ENCODE peak calls at places on chromosomes 3 and 15, in eight cellular contexts. G is H54, E is ovary, R is Peyer's patch, Q is GM12892, M is A549, Y is K562, Z is stomach. H is an unnamed sample.

GRCh38 chr3:144053121-144053520 is 81.5 kb downstream of the DIPK2A start:
- DNase-seq in G (no peak), E (no peak), R (no peak), Q (no peak), M (no peak), Y (no peak), Z (no peak), H (no peak)

GRCh38 chr15:38635170-38635569 is 70.6 kb upstream of the RASGRP1 start:
- DNase-seq in G (no peak), E (no peak), R (no peak), Q (no peak), M (no peak), Y (no peak), Z (no peak), H (no peak)

GRCh38 chr3:162400697-162401096 is 904.1 kb downstream of the OTOL1 start:
- DNase-seq in G (no peak), E (no peak), R (no peak), Q (no peak), M (no peak), Y (no peak), Z (no peak), H (no peak)

GRCh38 chr15:36507458-36507857 is 72.0 kb upstream of the CDIN1 start:
- DNase-seq in G (no peak), E (no peak), R (no peak), Q (no peak), M (no peak), Y (no peak), Z (no peak), H (no peak)

GRCh38 chr15:40693904-40694705 is 869 bp upstream of the RAD51 start:
- DNase-seq in G (no peak), E (peak; percentile 30), R (peak; percentile 41), Q (peak; percentile 76), M (no peak), Y (peak; percentile 29), Z (no peak), H (peak; percentile 45)

GRCh38 chr3:59191651-59192050 is 141.8 kb upstream of the CFAP20DC start:
- DNase-seq in G (no peak), E (no peak), R (no peak), Q (no peak), M (no peak), Y (no peak), Z (no peak), H (no peak)

GRCh38 chr15:99430881-99431401 is 134.8 kb upstream of the MEF2A start:
- DNase-seq in G (no peak), E (peak; percentile 9), R (no peak), Q (no peak), M (no peak), Y (no peak), Z (no peak), H (no peak)

GRCh38 chr15:65832549-65833364 is 36.5 kb upstream of the RAB11A start:
- DNase-seq in G (peak; percentile 62), E (peak; percentile 78), R (peak; percentile 45), Q (no peak), M (peak; percentile 99), Y (peak; percentile 83), Z (peak; percentile 89), H (peak; percentile 70)

GRCh38 chr15:78635346-78635745 is 5.7 kb downstream of the CHRNB4 start:
- DNase-seq in G (no peak), E (no peak), R (no peak), Q (no peak), M (no peak), Y (no peak), Z (no peak), H (no peak)

GRCh38 chr3:126515066-126515706 is 2.4 kb downstream of the UROC1 start:
- DNase-seq in G (no peak), E (no peak), R (no peak), Q (no peak), M (no peak), Y (no peak), Z (no peak), H (no peak)

GRCh38 chr15:58565620-58566019 is 133.8 kb downstream of the LIPC start:
- DNase-seq in G (no peak), E (no peak), R (no peak), Q (no peak), M (no peak), Y (no peak), Z (no peak), H (no peak)

GRCh38 chr3:115989927-115990326 is 366.6 kb downstream of the GAP43 start:
- DNase-seq in G (no peak), E (no peak), R (no peak), Q (no peak), M (no peak), Y (no peak), Z (no peak), H (no peak)

GRCh38 chr3:188061133-188061532 is 92.8 kb upstream of the LPP start:
- DNase-seq in G (peak; percentile 49), E (no peak), R (peak; percentile 61), Q (no peak), M (peak; percentile 8), Y (peak; percentile 3), Z (no peak), H (no peak)

GRCh38 chr15:65916664-65917406 is 47.5 kb downstream of the RAB11A start:
- DNase-seq in G (peak; percentile 35), E (peak; percentile 70), R (peak; percentile 23), Q (peak; percentile 55), M (peak; percentile 82), Y (peak; percentile 66), Z (peak; percentile 71), H (peak; percentile 28)

GRCh38 chr15:66628976-66629723 is 63.4 kb upstream of the LCTL start:
- DNase-seq in G (no peak), E (no peak), R (no peak), Q (no peak), M (no peak), Y (peak; percentile 81), Z (no peak), H (peak; percentile 84)

GRCh38 chr15:36579792-36580431 is 486 bp downstream of the CDIN1 start:
- DNase-seq in G (no peak), E (no peak), R (peak; percentile 37), Q (no peak), M (no peak), Y (peak; percentile 61), Z (peak; percentile 27), H (no peak)

GRCh38 chr3:31077021-31077601 is 182.7 kb upstream of the GADL1 start:
- DNase-seq in G (peak; percentile 52), E (no peak), R (no peak), Q (no peak), M (peak; percentile 27), Y (peak; percentile 59), Z (no peak), H (no peak)

GRCh38 chr15:29299331-29299730 is 29.7 kb upstream of the NSMCE3 start:
- DNase-seq in G (no peak), E (no peak), R (no peak), Q (no peak), M (no peak), Y (no peak), Z (no peak), H (no peak)

GRCh38 chr15:101017041-101017754 is 98.0 kb downstream of the LRRK1 start:
- DNase-seq in G (no peak), E (no peak), R (no peak), Q (no peak), M (no peak), Y (peak; percentile 38), Z (no peak), H (no peak)

GRCh38 chr15:101014276-101014675 is 95.1 kb downstream of the LRRK1 start:
- DNase-seq in G (no peak), E (no peak), R (no peak), Q (no peak), M (no peak), Y (no peak), Z (no peak), H (no peak)

GRCh38 chr15:101016581-101016980 is 97.4 kb downstream of the LRRK1 start:
- DNase-seq in G (no peak), E (no peak), R (no peak), Q (no peak), M (no peak), Y (no peak), Z (no peak), H (no peak)

GRCh38 chr15:101013769-101014223 is 94.6 kb downstream of the LRRK1 start:
- DNase-seq in G (no peak), E (no peak), R (no peak), Q (no peak), M (no peak), Y (no peak), Z (no peak), H (no peak)

GRCh38 chr15:101014921-101015841 is 96.0 kb downstream of the LRRK1 start:
- DNase-seq in G (peak; percentile 54), E (peak; percentile 84), R (peak; percentile 59), Q (peak; percentile 64), M (peak; percentile 92), Y (peak; percentile 80), Z (peak; percentile 79), H (peak; percentile 51)
- TF ChIP-seq POLR2A in G (no peak), E (no peak), R (no peak), Q (no peak), M (no peak), Y (no peak), Z (no peak), H (no peak)

DNA sequence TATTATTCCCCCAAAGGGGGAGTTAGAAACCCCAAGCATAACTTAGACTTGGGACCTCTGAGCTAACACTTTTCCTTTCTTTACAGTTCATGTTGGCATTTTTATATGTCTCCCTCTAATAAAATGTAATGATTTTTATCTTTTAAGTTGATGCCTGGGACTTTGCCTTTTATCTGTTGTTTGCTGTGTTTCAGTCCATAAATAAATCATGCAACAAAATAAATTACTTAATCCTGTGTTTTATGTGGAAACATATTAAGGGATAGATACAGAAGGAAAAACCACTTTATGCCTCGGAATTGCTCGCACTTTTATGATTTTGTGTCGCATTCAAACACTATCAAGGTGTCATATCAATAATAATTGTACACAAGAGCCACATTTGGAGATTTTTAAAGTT is 93.7 kb upstream of the TBC1D5 start:
- DNase-seq in G (no peak), E (no peak), R (no peak), Q (no peak), M (no peak), Y (no peak), Z (no peak), H (no peak)
- TF ChIP-seq POLR2A in G (no peak), E (no peak), R (no peak), Q (no peak), M (no peak), Y (no peak), Z (no peak), H (no peak)

GRCh38 chr3:4741404-4742307 is 237.6 kb upstream of the BHLHE40 start:
- DNase-seq in G (peak; percentile 84), E (peak; percentile 75), R (no peak), Q (no peak), M (peak; percentile 92), Y (peak; percentile 95), Z (peak; percentile 65), H (peak; percentile 13)
- TF ChIP-seq POLR2A in G (no peak), E (peak; percentile 33), R (peak; percentile 24), Q (no peak), M (no peak), Y (peak; percentile 73), Z (no peak), H (no peak)

DNA sequence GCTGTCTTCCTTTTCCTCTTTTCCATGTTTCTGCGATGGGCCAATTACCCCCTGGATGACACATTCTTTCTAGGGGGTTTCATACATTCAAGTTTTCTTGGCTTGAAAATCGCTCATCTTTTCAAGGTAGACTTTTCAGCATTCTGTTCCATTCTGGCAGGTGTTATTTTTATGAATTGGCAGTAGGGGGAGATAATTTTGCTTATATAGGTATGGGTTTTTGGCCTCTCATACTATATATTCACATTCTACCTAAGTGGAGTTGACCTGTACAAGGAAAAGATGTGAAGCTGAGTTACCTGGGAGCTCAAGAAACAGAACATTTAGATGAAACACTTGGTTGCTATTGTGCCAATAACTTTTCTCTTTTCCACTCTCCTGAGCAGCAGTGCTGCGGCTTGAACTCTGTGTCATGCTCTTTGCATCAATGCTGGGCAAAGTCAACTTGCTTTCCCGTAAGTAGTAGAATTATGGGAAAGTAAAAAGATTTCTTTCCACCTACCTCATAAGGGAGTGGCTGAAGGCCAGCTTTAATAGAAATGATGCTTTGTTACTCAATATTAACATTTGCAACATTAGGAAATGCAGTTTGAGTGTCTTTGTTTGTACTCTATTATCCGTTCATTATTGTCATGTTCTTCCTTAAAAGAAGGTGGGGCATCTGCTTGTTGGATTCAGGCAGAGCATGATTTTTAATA is 27.9 kb upstream of the MFSD1 start:
- DNase-seq in G (no peak), E (no peak), R (no peak), Q (no peak), M (no peak), Y (no peak), Z (no peak), H (no peak)
- TF ChIP-seq POLR2A in G (no peak), E (no peak), R (no peak), Q (no peak), M (no peak), Y (no peak), Z (no peak), H (no peak)

H was measured in erythroblast.